ENCODE peak calls at places on chromosomes 1 and 21, in seven cellular contexts. X, V, D, Y, O, W and I are unnamed samples.

GRCh38 chr1:62285440-62285839 is 33.8 kb downstream of the KANK4 start:
- DNase-seq in X (no peak), V (no peak), D (no peak), Y (no peak), O (no peak), W (no peak), I (no peak)

GRCh38 chr1:153945795-153946621 is 510 bp downstream of the DENND4B start:
- DNase-seq in X (peak), V (peak), D (peak), Y (peak), O (peak), W (peak), I (no peak)

GRCh38 chr1:222224576-222224975 is 323.3 kb downstream of the HHIPL2 start:
- DNase-seq in X (no peak), V (no peak), D (no peak), Y (no peak), O (no peak), W (no peak), I (no peak)

GRCh38 chr1:8733463-8733862 is 84.0 kb downstream of the RERE start:
- DNase-seq in X (no peak), V (no peak), D (peak), Y (peak), O (no peak), W (no peak), I (no peak)

GRCh38 chr1:228108055-228108690 is 926 bp downstream of the MRPL55 start:
- DNase-seq in X (no peak), V (no peak), D (no peak), Y (no peak), O (no peak), W (no peak), I (no peak)

GRCh38 chr1:147266381-147266780 is 23.9 kb downstream of the CHD1L start:
- DNase-seq in X (no peak), V (no peak), D (no peak), Y (no peak), O (no peak), W (no peak), I (no peak)

GRCh38 chr1:2373551-2374259 is 17.6 kb downstream of the MORN1 start:
- DNase-seq in X (no peak), V (peak), D (no peak), Y (no peak), O (peak), W (no peak), I (no peak)

GRCh38 chr1:181603735-181604410 is 120.6 kb downstream of the CACNA1E start:
- DNase-seq in X (no peak), V (no peak), D (no peak), Y (no peak), O (no peak), W (no peak), I (no peak)

GRCh38 chr21:31874817-31875216 is 2.0 kb downstream of the HUNK start:
- DNase-seq in X (no peak), V (no peak), D (no peak), Y (no peak), O (peak), W (no peak), I (no peak)

GRCh38 chr1:5226390-5226704 is 571.9 kb downstream of the AJAP1 start:
- DNase-seq in X (no peak), V (no peak), D (no peak), Y (no peak), O (no peak), W (no peak), I (no peak)

GRCh38 chr1:207959141-207959825 is 48.4 kb upstream of the CD34 start:
- DNase-seq in X (peak), V (peak), D (peak), Y (peak), O (peak), W (peak), I (no peak)

GRCh38 chr1:200410566-200410878 is 686 bp upstream of the ZNF281 start:
- DNase-seq in X (peak), V (no peak), D (no peak), Y (no peak), O (no peak), W (no peak), I (no peak)

GRCh38 chr1:192168964-192169363 is 10.7 kb downstream of the RGS18 start:
- DNase-seq in X (no peak), V (no peak), D (no peak), Y (no peak), O (no peak), W (no peak), I (no peak)

DNA sequence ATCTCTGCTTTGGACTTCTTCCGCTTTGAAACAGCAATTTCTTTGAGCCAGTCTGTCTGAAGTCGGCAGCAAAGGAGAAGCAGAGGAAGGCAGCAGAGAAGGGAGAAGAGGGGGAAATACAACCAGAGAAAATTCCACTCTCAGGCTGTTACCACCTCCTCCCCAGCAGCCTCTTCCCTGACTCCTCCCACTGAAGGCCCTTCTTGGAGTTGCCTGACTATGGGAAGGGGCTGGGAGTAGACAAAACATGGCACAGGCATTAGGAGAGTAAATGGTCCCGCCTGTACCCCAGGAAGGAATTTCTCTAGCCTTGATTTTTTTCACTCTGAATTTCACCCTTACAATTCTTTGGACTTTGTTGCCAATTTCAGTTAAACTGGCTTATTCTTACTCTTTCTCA is 26.0 kb downstream of the HSD3B2 start:
- DNase-seq in X (no peak), V (no peak), D (no peak), Y (no peak), O (no peak), W (no peak), I (no peak)
- TF ChIP-seq CTCF in X (no peak), V (no peak), D (no peak), Y (no peak), O (no peak), W (no peak), I (no peak)

DNA sequence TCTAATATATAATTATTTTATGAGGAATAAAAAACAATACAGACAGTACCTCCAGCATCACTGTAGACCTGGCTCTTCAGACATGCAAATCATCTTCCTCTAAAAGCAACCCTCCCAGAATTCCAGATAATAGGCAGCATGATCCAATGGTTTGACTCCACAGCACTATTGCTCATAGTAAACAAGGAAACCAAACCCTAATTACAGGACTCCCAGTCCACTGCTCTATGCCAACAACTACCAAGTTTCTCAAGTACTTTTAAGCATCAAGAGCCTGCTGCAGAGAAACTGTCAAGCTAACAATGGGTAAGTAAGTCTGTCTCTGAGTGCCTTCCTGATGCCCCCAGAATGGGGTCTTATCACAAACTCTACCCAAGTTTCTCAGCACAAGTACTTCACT is 57.2 kb downstream of the EYA3 start:
- DNase-seq in X (no peak), V (no peak), D (no peak), Y (no peak), O (no peak), W (peak), I (no peak)
- TF ChIP-seq CTCF in X (no peak), V (no peak), D (no peak), Y (no peak), O (no peak), W (no peak), I (no peak)

GRCh38 chr1:16915627-16915973 is 6.1 kb upstream of the CROCC start:
- DNase-seq in X (peak), V (peak), D (no peak), Y (no peak), O (peak), W (no peak), I (no peak)
- TF ChIP-seq CTCF in X (peak), V (no peak), D (no peak), Y (no peak), O (no peak), W (no peak), I (peak)

GRCh38 chr1:83581747-83582146 is 417.2 kb downstream of the TTLL7 start:
- DNase-seq in X (no peak), V (no peak), D (no peak), Y (no peak), O (no peak), W (no peak), I (no peak)

GRCh38 chr1:83588140-83588539 is 410.8 kb downstream of the TTLL7 start:
- DNase-seq in X (no peak), V (no peak), D (no peak), Y (no peak), O (no peak), W (no peak), I (no peak)

DNA sequence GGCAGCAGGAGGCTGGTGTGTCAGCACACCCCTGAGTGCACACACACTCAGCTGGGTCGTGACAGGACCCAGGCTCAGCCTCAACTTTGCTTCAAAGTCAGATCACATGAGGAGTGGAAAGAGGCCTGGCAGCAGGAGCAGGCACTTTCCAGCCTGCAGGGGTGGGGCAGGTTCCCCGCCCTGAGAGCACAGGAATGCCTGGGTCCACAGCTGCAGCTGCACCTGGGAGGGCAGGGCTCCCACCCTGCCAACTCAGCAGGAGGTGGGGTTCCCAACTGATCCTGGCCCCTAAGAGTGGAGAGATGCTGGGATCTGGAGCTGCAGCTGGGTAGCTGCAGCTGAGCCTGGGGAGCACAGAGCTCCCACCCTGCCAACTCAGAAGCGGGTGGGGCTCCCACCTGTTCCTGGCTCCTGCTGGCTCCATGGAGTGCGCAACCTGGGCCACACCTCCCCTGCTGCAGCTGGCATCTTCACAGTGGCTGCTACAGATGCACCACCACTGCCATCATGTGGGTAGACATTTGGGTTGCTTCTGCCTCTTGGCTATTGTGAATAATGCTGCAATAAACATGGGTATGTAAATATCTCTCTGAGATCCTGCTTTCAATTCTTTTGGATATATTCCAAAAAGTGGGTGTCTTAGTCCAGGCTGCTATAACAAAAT is 415.4 kb downstream of the TTLL7 start:
- DNase-seq in X (no peak), V (no peak), D (no peak), Y (no peak), O (no peak), W (no peak), I (no peak)
- TF ChIP-seq CTCF in X (no peak), V (no peak), D (no peak), Y (no peak), O (no peak), W (no peak), I (no peak)

DNA sequence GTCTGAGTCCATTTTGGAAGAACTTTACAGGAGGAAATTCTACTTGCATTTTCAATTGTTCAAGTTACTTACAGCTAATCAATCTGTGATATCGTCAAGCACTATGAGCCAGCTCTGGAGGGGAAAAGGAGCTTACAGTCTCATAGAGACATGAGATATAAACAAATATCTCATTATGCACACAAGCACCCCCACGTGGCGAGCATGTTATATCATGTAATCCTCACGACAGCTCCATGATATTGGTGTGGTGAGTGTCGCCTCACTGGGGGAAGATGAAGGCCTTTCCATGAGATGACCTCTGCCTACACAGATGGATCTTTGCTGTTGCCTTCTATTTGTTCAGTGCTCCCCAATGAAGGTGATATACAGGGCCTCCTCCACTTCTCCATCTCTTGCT is 34.6 kb downstream of the TNR start:
- DNase-seq in X (peak), V (no peak), D (no peak), Y (no peak), O (no peak), W (peak), I (no peak)
- TF ChIP-seq CTCF in X (no peak), V (no peak), D (no peak), Y (no peak), O (no peak), W (no peak), I (no peak)

GRCh38 chr1:190084552-190084951 is 393.1 kb downstream of the BRINP3 start:
- DNase-seq in X (peak), V (no peak), D (no peak), Y (no peak), O (no peak), W (no peak), I (no peak)
- TF ChIP-seq CTCF in X (peak), V (no peak), D (no peak), Y (no peak), O (no peak), W (peak), I (no peak)

GRCh38 chr1:63799324-63799723 is 25.5 kb downstream of the ROR1 start:
- DNase-seq in X (no peak), V (no peak), D (no peak), Y (no peak), O (no peak), W (no peak), I (no peak)

GRCh38 chr1:63799810-63800209 is 26.0 kb downstream of the ROR1 start:
- DNase-seq in X (no peak), V (no peak), D (no peak), Y (no peak), O (no peak), W (no peak), I (no peak)

GRCh38 chr1:63804829-63805484 is 31.1 kb downstream of the ROR1 start:
- DNase-seq in X (no peak), V (no peak), D (no peak), Y (no peak), O (no peak), W (no peak), I (no peak)

GRCh38 chr1:63798284-63798683 is 24.5 kb downstream of the ROR1 start:
- DNase-seq in X (no peak), V (no peak), D (no peak), Y (no peak), O (no peak), W (no peak), I (no peak)

GRCh38 chr1:63802109-63802508 is 28.3 kb downstream of the ROR1 start:
- DNase-seq in X (no peak), V (no peak), D (no peak), Y (no peak), O (no peak), W (no peak), I (no peak)
- TF ChIP-seq CTCF in X (no peak), V (no peak), D (no peak), Y (no peak), O (no peak), W (no peak), I (no peak)

GRCh38 chr1:230568008-230568407 is 74.3 kb upstream of the COG2 start:
- DNase-seq in X (peak), V (no peak), D (no peak), Y (peak), O (peak), W (no peak), I (peak)
- TF ChIP-seq CTCF in X (no peak), V (no peak), D (no peak), Y (no peak), O (no peak), W (no peak), I (peak)

GRCh38 chr1:92736395-92736794 is 48.5 kb downstream of the EVI5 start:
- DNase-seq in X (peak), V (no peak), D (no peak), Y (no peak), O (no peak), W (peak), I (no peak)
- TF ChIP-seq CTCF in X (peak), V (no peak), D (no peak), Y (no peak), O (no peak), W (peak), I (peak)